ENCODE peak calls at places on chromosomes 12 and 14, in six cellular contexts. N is stomach, G is K562, L is A549, I is ovary, S is tibial nerve. F is an unnamed sample.
A peak's percentile ranks its signal among the peaks of the same experiment; 100 is the strongest.

GRCh38 chr14:53956427-53957201 is at the start of gene BMP4:
- DNase-seq in S (peak; percentile 62), L (no peak), I (peak; percentile 92), N (peak; percentile 76), G (peak; percentile 26), F (peak; percentile 77)

GRCh38 chr14:85528882-85529585 is 910 bp upstream of the FLRT2 start:
- DNase-seq in N (no peak), G (no peak), I (peak; percentile 35), L (no peak), S (no peak), F (no peak)

GRCh38 chr12:120437735-120438494 is at the start of gene COX6A1:
- DNase-seq in I (peak; percentile 91), S (peak; percentile 86), L (peak; percentile 99), N (peak; percentile 97), G (peak; percentile 99), F (peak; percentile 98)

GRCh38 chr14:22878271-22879246 is 4.5 kb upstream of the REM2 start:
- DNase-seq in S (no peak), I (no peak), G (no peak), L (no peak), N (no peak), F (no peak)

GRCh38 chr12:68081561-68081960 is 78.0 kb downstream of the IFNG start:
- DNase-seq in S (no peak), I (no peak), L (no peak), N (no peak), G (no peak), F (no peak)

GRCh38 chr12:90152897-90153624 is 444.4 kb upstream of the ATP2B1 start:
- DNase-seq in N (no peak), S (no peak), L (no peak), I (no peak), G (no peak), F (no peak)

GRCh38 chr14:99350751-99351150 is 78.8 kb upstream of the BCL11B start:
- DNase-seq in N (no peak), G (no peak), I (no peak), S (peak; percentile 9), L (no peak), F (no peak)

GRCh38 chr14:51872396-51872795 is 12.0 kb downstream of the GNG2 start:
- DNase-seq in I (no peak), L (no peak), G (no peak), N (no peak), S (no peak), F (no peak)

GRCh38 chr14:64478634-64479250 is 13.4 kb downstream of the AKAP5 start:
- DNase-seq in G (no peak), I (no peak), S (no peak), L (peak; percentile 44), N (no peak), F (no peak)

GRCh38 chr14:64109821-64110554 is 184.2 kb downstream of the ESR2 start:
- DNase-seq in G (no peak), I (no peak), S (no peak), L (no peak), N (no peak), F (no peak)

GRCh38 chr12:28192145-28192544 is 1.9 kb downstream of the CCDC91 start:
- DNase-seq in L (no peak), N (no peak), G (peak; percentile 82), S (no peak), I (no peak), F (no peak)

GRCh38 chr12:1496162-1496925 is 98.0 kb downstream of the FBXL14 start:
- DNase-seq in I (no peak), L (no peak), N (peak; percentile 52), S (no peak), G (no peak), F (peak; percentile 70)

GRCh38 chr12:25434493-25434892 is 118.6 kb downstream of the LMNTD1 start:
- DNase-seq in N (no peak), L (no peak), I (no peak), G (no peak), S (no peak), F (no peak)

GRCh38 chr12:128734391-128734790 is 89.4 kb downstream of the SLC15A4 start:
- DNase-seq in L (no peak), S (no peak), G (no peak), I (no peak), N (no peak), F (no peak)

GRCh38 chr14:85421166-85421877 is 108.6 kb upstream of the FLRT2 start:
- DNase-seq in N (no peak), G (no peak), I (no peak), S (no peak), L (no peak), F (no peak)

GRCh38 chr12:3972576-3972975 is 99.4 kb upstream of the PARP11 start:
- DNase-seq in N (no peak), L (no peak), S (no peak), I (no peak), G (no peak), F (no peak)

GRCh38 chr12:42473130-42473529 is 116.4 kb downstream of the PRICKLE1 start:
- DNase-seq in I (no peak), G (no peak), N (no peak), L (no peak), S (no peak), F (no peak)

GRCh38 chr12:21026302-21026701 is 104.7 kb upstream of the SLCO1B1 start:
- DNase-seq in L (no peak), I (no peak), N (no peak), S (no peak), G (no peak), F (no peak)

GRCh38 chr12:8612629-8613028 is at the start of gene AICDA:
- DNase-seq in N (no peak), S (no peak), G (no peak), L (no peak), I (no peak), F (no peak)

GRCh38 chr12:78966062-78966461 is 101.5 kb downstream of the SYT1 start:
- DNase-seq in G (no peak), N (no peak), L (no peak), S (no peak), I (no peak), F (no peak)

GRCh38 chr12:78970041-78970440 is 105.5 kb downstream of the SYT1 start:
- DNase-seq in I (no peak), L (no peak), S (no peak), G (no peak), N (no peak), F (no peak)

GRCh38 chr12:78964521-78964920 is 99.9 kb downstream of the SYT1 start:
- DNase-seq in N (no peak), S (no peak), L (no peak), G (no peak), I (no peak), F (no peak)

GRCh38 chr12:78963439-78964222 is 99.1 kb downstream of the SYT1 start:
- DNase-seq in G (no peak), I (no peak), L (no peak), S (no peak), N (no peak), F (no peak)

DNA sequence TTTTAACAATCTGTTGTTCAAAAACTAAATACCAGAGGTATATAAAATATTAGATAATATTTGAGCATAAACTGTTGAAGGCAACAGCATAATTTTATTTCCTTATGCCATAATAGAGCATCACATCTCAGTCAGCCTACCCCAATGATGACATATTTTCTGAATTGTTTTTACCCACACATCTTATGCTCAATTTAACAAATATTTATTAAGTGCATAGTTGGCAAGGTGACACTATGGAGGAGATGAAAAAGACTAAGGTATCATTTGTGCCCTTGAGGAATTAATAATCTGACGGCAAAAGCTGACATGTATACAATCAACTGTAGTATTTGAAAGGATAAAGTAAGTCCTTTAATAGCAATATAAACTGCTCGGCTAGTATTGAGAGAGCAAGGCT is 102.4 kb downstream of the SYT1 start:
- DNase-seq in S (no peak), G (no peak), I (no peak), L (no peak), N (no peak), F (no peak)
- TF ChIP-seq EP300 in S (no peak), G (no peak), I (no peak), L (no peak), N (no peak), F (no peak)

DNA sequence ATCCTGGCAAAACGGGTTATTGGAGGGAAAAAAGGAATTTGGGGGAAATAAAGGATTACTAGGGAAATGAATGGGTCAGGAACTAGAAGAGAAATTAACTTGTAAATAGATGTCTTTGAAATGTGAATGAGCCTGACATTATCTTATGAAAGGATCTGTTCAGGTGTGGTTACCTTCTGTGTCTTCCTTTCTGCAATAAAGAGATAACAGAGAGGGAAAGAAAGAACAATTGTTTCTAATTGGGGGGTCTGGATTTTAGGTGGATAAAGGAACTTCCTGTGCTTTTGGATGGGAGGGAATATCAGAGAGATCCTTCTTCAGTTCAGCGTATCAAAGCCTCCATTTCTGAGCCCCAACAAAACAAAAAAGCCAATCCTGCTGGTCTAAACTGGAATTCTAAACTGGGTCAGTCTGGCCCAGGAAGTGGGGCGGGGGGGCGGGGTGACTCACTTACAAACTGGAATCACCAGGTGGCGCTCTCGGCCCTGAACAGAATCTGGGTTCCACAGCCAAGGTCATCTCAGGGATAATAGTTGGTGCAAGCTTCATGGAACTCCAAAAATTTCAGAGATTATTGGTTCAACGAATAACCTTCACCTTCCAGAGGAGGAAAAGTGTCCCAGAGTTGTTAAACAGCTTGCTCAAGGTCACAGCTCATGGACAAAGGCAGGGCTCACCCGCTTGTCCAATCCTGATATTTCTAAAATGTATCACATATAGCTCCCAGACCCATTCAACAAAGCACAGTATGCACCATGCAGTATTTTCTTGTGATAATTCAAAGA is 15.2 kb upstream of the PEBP1 start:
- DNase-seq in I (peak; percentile 85), L (peak; percentile 94), S (peak; percentile 84), G (peak; percentile 88), N (peak; percentile 84), F (peak; percentile 85)
- TF ChIP-seq CTCF in I (no peak), L (peak; percentile 75), S (peak; percentile 54), G (no peak), N (no peak), F (peak; percentile 80)

GRCh38 chr12:47547077-47547476 is 158.8 kb downstream of the RPAP3 start:
- DNase-seq in S (no peak), L (no peak), G (peak; percentile 19), I (no peak), N (no peak), F (no peak)

GRCh38 chr12:47554046-47554653 is 151.7 kb downstream of the RPAP3 start:
- DNase-seq in S (no peak), G (no peak), I (no peak), N (no peak), L (no peak), F (no peak)

GRCh38 chr12:47549258-47549657 is 156.6 kb downstream of the RPAP3 start:
- DNase-seq in N (no peak), L (no peak), G (peak; percentile 5), I (no peak), S (no peak), F (no peak)

GRCh38 chr12:47553266-47553665 is 152.6 kb downstream of the RPAP3 start:
- DNase-seq in I (no peak), G (no peak), L (no peak), S (no peak), N (no peak), F (no peak)

GRCh38 chr12:47551426-47551851 is 154.4 kb downstream of the RPAP3 start:
- DNase-seq in G (no peak), L (no peak), N (no peak), S (peak; percentile 9), I (no peak), F (no peak)
- H3K9me3 ChIP-seq in G (no peaks in the 10 kb centered on the region), L (peaks cover 18% of the 10 kb centered on the region), N (peaks cover 13% of the 10 kb centered on the region), S (peaks cover 10% of the 10 kb centered on the region), I (no peaks in the 10 kb centered on the region), F (peaks cover 5% of the 10 kb centered on the region)

DNA sequence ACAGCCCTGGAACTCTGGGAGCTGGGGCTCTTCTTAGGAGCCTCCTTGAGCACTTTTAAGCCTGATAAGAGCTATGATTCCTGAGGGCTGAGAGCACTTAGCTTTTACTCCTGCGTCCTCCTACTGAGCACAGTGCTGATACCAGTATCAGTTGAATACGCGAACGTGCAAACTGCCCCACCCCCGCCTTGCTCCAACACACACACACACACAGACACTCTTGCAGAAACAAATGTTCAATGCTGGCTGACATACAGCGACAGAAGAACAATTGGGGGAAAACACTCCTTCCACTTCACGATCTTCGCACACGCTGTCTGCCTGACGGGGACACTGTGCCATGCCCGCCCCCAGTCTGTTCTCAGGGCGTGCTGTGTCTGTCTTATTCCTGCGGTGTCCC is 57.2 kb upstream of the DLK1 start:
- DNase-seq in I (no peak), L (no peak), G (peak; percentile 73), S (no peak), N (no peak), F (no peak)
- TF ChIP-seq EP300 in I (no peak), L (no peak), G (peak; percentile 11), S (no peak), N (no peak), F (no peak)

F was measured in transverse colon.